ENCODE peak calls at places on chromosomes 16 and 17, in ten cellular contexts. C is transverse colon; V is thoracic aorta; E is neural progenitor cell; B is GM23338; U is A549; X is breast epithelium; M is CD8-positive, alpha-beta memory T cell; O is right lobe of liver; D is naive thymus-derived CD4-positive, alpha-beta T cell. K is an unnamed sample. For H3K4me1, the result is how much of the 10 kb centered on the place peaks cover.

GRCh38 chr16:30113711-30114333 is 485 bp upstream of the GDPD3 start:
- DNase-seq in C (no peak), V (no peak), E (no peak), B (no peak), U (no peak), X (no peak), M (no peak), O (no peak), D (no peak), K (no peak)

GRCh38 chr16:2769675-2770056 is 7.4 kb downstream of the ELOB start:
- DNase-seq in C (peak), V (no peak), E (no peak), B (no peak), U (peak), X (peak), M (no peak), O (no peak), D (no peak), K (no peak)

GRCh38 chr17:50188521-50189395 is 12.7 kb downstream of the COL1A1 start:
- DNase-seq in C (no peak), V (no peak), E (no peak), B (no peak), U (no peak), X (no peak), M (no peak), O (no peak), D (no peak), K (no peak)

GRCh38 chr17:7383742-7384488 is 3.0 kb downstream of the TNK1 start:
- DNase-seq in C (peak), V (no peak), E (peak), B (peak), U (no peak), X (no peak), M (peak), O (no peak), D (peak), K (no peak)

GRCh38 chr17:27415090-27415795 is 41.0 kb upstream of the KSR1 start:
- DNase-seq in C (no peak), V (no peak), E (no peak), B (peak), U (no peak), X (no peak), M (no peak), O (no peak), D (no peak), K (peak)

GRCh38 chr17:38598536-38598935 is 7.2 kb downstream of the SRCIN1 start:
- DNase-seq in C (peak), V (no peak), E (peak), B (peak), U (peak), X (peak), M (no peak), O (no peak), D (no peak), K (peak)

GRCh38 chr16:56192971-56193936 is 2.0 kb downstream of the GNAO1 start:
- DNase-seq in C (no peak), V (no peak), E (peak), B (peak), U (no peak), X (no peak), M (no peak), O (no peak), D (no peak), K (no peak)

GRCh38 chr17:62800580-62800979 is 7.5 kb downstream of the MARCHF10 start:
- DNase-seq in C (no peak), V (no peak), E (no peak), B (peak), U (peak), X (peak), M (no peak), O (no peak), D (no peak), K (peak)

GRCh38 chr17:16287563-16288027 is 65.7 kb downstream of the CENPV start:
- DNase-seq in C (peak), V (no peak), E (no peak), B (no peak), U (peak), X (no peak), M (no peak), O (no peak), D (no peak), K (no peak)

GRCh38 chr17:48869821-48870318 is 22.7 kb upstream of the ATP5MC1 start:
- DNase-seq in C (no peak), V (no peak), E (no peak), B (no peak), U (no peak), X (no peak), M (no peak), O (no peak), D (no peak), K (no peak)

GRCh38 chr16:1338119-1338730 is 4.8 kb downstream of the BAIAP3 start:
- DNase-seq in C (peak), V (no peak), E (peak), B (peak), U (peak), X (no peak), M (peak), O (no peak), D (no peak), K (no peak)

GRCh38 chr16:65414284-65414984 is 292.6 kb upstream of the CDH11 start:
- DNase-seq in C (no peak), V (no peak), E (no peak), B (no peak), U (no peak), X (no peak), M (no peak), O (no peak), D (no peak), K (no peak)

GRCh38 chr17:41919165-41919817 is 540 bp upstream of the ACLY start:
- DNase-seq in C (no peak), V (no peak), E (peak), B (peak), U (no peak), X (no peak), M (no peak), O (peak), D (no peak), K (peak)

GRCh38 chr17:9672266-9672665 is 26.9 kb downstream of the USP43 start:
- DNase-seq in C (no peak), V (no peak), E (no peak), B (no peak), U (no peak), X (no peak), M (no peak), O (no peak), D (no peak), K (no peak)

GRCh38 chr16:648071-648785 is 937 bp upstream of the WDR90 start:
- DNase-seq in C (peak), V (no peak), E (peak), B (peak), U (peak), X (no peak), M (no peak), O (peak), D (peak), K (peak)

GRCh38 chr17:1590031-1590746 is 27.6 kb upstream of the PITPNA start:
- DNase-seq in C (peak), V (peak), E (no peak), B (no peak), U (peak), X (no peak), M (no peak), O (no peak), D (no peak), K (no peak)
- H3K27ac ChIP-seq in C (peak), V (peak), E (no peak), B (no peak), U (peak), X (peak), M (no peak), O (no peak), D (no peak), K (peak)

GRCh38 chr16:73059779-73060178 is 11.9 kb upstream of the ZFHX3 start:
- DNase-seq in C (no peak), V (no peak), E (no peak), B (no peak), U (no peak), X (no peak), M (no peak), O (no peak), D (no peak), K (no peak)
- H3K4me3 ChIP-seq in C (peak), V (peak), E (peak), B (peak), U (peak), X (no peak), M (no peak), O (no peak), D (no peak), K (peak)

GRCh38 chr17:78131172-78132085 is 858 bp downstream of the TMC8 start:
- DNase-seq in C (peak), V (no peak), E (peak), B (no peak), U (no peak), X (no peak), M (peak), O (no peak), D (peak), K (no peak)
- H3K4me1 ChIP-seq in C (half or more), V (under half), E (under half), B (under half), U (under half), X (under half), M (half or more), O (under half), D (half or more), K (under half)

DNA sequence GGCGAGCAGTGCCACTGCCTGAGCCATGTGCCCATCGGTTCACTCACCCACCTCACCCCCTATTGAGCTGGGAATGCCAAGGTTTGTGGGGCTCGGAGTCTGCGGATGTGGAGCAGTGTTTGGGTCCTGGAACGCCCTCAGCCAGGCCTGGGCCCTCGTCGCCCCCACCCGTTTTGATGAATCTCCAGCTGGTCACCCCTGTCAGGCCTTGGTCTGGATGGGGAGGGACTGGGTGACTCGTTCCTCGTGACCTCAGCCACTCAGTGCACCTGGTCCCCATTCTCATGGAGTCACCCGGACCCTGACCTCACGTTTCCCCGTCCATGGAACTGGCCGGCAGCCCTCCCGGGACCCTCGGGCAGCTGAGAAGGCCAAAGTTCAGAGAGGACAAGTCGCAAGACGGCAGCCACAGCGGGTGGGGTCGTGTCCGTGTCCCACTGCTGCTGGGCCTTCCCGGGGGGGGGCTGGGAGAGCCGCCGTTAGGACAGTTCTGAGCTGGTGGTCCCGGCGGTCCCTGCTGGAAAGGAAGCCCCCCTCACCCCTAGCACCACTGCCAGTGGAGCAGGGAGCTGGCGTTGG is 23.2 kb downstream of the GSE1 start:
- DNase-seq in C (no peak), V (no peak), E (no peak), B (no peak), U (no peak), X (no peak), M (no peak), O (no peak), D (no peak), K (no peak)
- H3K27ac ChIP-seq in C (no peak), V (no peak), E (no peak), B (no peak), U (no peak), X (no peak), M (no peak), O (no peak), D (no peak), K (no peak)

GRCh38 chr17:45223541-45224528 is 2.1 kb downstream of the FMNL1 start:
- DNase-seq in C (no peak), V (no peak), E (no peak), B (no peak), U (no peak), X (no peak), M (peak), O (no peak), D (peak), K (no peak)

GRCh38 chr17:45222994-45223540 is 1.4 kb downstream of the FMNL1 start:
- DNase-seq in C (no peak), V (no peak), E (no peak), B (no peak), U (no peak), X (no peak), M (no peak), O (no peak), D (no peak), K (no peak)

GRCh38 chr17:45225051-45225700 is 3.5 kb downstream of the FMNL1 start:
- DNase-seq in C (no peak), V (no peak), E (no peak), B (no peak), U (peak), X (no peak), M (peak), O (no peak), D (no peak), K (no peak)

GRCh38 chr17:45225964-45226530 is 4.4 kb downstream of the FMNL1 start:
- DNase-seq in C (peak), V (peak), E (no peak), B (no peak), U (peak), X (peak), M (peak), O (peak), D (peak), K (no peak)

DNA sequence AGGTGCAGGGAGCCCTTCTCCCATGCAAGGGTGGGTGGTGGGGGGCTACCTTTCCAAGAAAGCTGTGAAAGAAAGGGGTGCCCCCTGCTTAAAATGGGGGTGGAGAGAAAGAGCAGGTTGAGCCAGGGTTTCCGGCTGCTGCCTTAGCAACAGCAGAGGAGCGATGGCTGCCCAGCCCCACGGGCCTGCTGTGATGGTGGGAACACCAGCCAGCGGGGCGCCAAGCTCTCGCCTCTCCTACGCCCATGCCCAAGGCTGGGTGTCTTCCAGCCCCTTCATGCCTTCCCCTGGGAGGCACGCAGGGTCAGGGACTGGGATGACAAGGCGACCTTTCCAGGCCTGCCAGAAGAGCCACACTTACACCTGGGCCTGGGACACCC is 3.0 kb downstream of the FMNL1 start:
- DNase-seq in C (no peak), V (no peak), E (no peak), B (no peak), U (no peak), X (no peak), M (no peak), O (no peak), D (no peak), K (no peak)
- H3K4me3 ChIP-seq in C (no peak), V (peak), E (no peak), B (no peak), U (no peak), X (peak), M (peak), O (no peak), D (peak), K (no peak)

GRCh38 chr16:4213721-4214120 is 28.2 kb downstream of the SRL start:
- DNase-seq in C (peak), V (no peak), E (no peak), B (no peak), U (no peak), X (peak), M (no peak), O (no peak), D (no peak), K (no peak)
- H3K4me1 ChIP-seq in C (under half), V (half or more), E (under half), B (under half), U (under half), X (under half), M (under half), O (under half), D (under half), K (under half)

GRCh38 chr16:86951041-86951822 is 366.0 kb downstream of the C16orf95 start:
- DNase-seq in C (no peak), V (no peak), E (no peak), B (no peak), U (no peak), X (no peak), M (no peak), O (no peak), D (no peak), K (no peak)

GRCh38 chr16:86955136-86955890 is 361.9 kb downstream of the C16orf95 start:
- DNase-seq in C (no peak), V (no peak), E (no peak), B (no peak), U (no peak), X (no peak), M (no peak), O (no peak), D (no peak), K (no peak)

GRCh38 chr16:86953631-86954465 is 363.3 kb downstream of the C16orf95 start:
- DNase-seq in C (no peak), V (no peak), E (peak), B (peak), U (no peak), X (no peak), M (no peak), O (no peak), D (no peak), K (no peak)

GRCh38 chr16:86951831-86952598 is 365.2 kb downstream of the C16orf95 start:
- DNase-seq in C (no peak), V (no peak), E (no peak), B (no peak), U (peak), X (no peak), M (no peak), O (no peak), D (no peak), K (no peak)

DNA sequence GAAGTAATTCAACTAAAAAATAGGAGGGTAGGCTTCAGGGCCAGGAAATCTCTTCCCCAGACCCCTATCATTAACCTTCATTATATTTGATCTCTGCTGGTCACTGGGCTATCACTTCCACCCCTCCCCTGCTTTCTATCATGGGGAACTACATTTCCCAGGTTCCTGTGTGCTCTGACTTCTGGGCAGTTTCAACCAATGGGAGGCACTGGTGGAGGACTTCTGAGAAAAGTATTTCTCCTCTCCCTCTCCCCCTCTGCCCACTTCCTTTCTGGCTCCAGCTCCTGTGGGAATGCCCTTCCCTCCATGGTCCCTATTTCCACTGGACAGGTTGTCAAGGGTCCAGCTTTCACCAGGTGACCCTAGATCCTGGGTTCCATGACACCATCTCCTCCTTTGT is 364.4 kb downstream of the C16orf95 start:
- DNase-seq in C (no peak), V (no peak), E (no peak), B (no peak), U (no peak), X (no peak), M (no peak), O (no peak), D (no peak), K (no peak)
- H3K27ac ChIP-seq in C (no peak), V (peak), E (no peak), B (no peak), U (peak), X (no peak), M (no peak), O (no peak), D (no peak), K (no peak)

GRCh38 chr17:43660816-43661493 is 767 bp downstream of the MEOX1 start:
- DNase-seq in C (no peak), V (no peak), E (no peak), B (no peak), U (no peak), X (no peak), M (no peak), O (no peak), D (no peak), K (no peak)

GRCh38 chr17:43661699-43662431 is at the start of gene MEOX1:
- DNase-seq in C (no peak), V (no peak), E (no peak), B (no peak), U (no peak), X (no peak), M (no peak), O (no peak), D (peak), K (no peak)

GRCh38 chr17:43659823-43660222 is 1.9 kb downstream of the MEOX1 start:
- DNase-seq in C (no peak), V (no peak), E (no peak), B (no peak), U (no peak), X (no peak), M (no peak), O (no peak), D (no peak), K (no peak)

GRCh38 chr17:43660262-43660661 is 1.5 kb downstream of the MEOX1 start:
- DNase-seq in C (no peak), V (no peak), E (no peak), B (no peak), U (no peak), X (no peak), M (no peak), O (no peak), D (no peak), K (no peak)

DNA sequence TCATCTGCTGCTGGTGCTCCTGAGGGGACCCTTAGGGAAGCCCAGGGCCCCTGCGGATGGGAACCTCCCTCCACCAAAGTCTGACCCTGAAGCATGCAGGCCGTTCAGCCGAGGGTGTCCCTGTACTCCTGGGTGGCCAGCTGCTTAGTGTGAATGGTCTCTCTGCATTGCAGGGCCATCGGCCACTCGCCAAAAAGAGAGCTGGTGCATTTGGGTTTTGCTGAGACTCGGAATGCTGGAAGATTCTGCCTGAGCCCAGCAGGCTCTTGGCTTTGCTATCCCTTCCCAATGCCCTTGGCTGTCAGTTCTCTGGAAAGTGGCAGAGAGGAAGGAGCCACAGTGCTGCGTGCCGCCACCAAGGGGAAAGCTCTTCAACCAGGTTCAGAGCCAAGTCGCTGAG is 2.8 kb downstream of the MEOX1 start:
- DNase-seq in C (no peak), V (no peak), E (no peak), B (no peak), U (no peak), X (no peak), M (no peak), O (no peak), D (no peak), K (no peak)
- H3K4me3 ChIP-seq in C (no peak), V (no peak), E (no peak), B (no peak), U (no peak), X (peak), M (no peak), O (no peak), D (no peak), K (no peak)

GRCh38 chr16:73872856-73873255 is 423.8 kb upstream of the PSMD7 start:
- DNase-seq in C (no peak), V (no peak), E (no peak), B (no peak), U (no peak), X (no peak), M (no peak), O (no peak), D (no peak), K (no peak)

GRCh38 chr16:73873643-73874042 is 423.0 kb upstream of the PSMD7 start:
- DNase-seq in C (no peak), V (no peak), E (no peak), B (no peak), U (no peak), X (no peak), M (no peak), O (no peak), D (no peak), K (no peak)

DNA sequence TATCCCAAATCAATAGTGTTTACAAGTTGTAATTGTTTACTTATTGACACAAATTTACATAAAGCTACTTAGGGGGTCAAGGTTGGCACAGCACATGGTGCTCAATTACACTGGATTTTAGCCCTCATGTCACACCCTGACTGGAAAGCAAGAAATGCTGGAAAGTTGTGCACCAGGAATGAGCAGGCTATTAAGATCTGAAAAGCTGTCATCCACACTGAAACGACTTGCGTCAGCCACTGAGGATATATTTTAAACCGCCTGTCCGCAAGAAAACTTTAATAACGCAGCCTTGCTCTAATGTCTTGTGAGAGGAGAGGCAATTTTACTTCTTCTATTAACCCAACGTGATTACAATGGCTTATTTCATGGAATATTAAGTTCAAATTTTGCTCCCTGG is 425.5 kb upstream of the PSMD7 start:
- DNase-seq in C (no peak), V (no peak), E (no peak), B (no peak), U (no peak), X (no peak), M (no peak), O (no peak), D (no peak), K (no peak)
- H3K4me1 ChIP-seq in C (under half), V (under half), E (under half), B (under half), U (under half), X (under half), M (under half), O (under half), D (under half), K (under half)